ENCODE peak calls at places on chromosomes 2 and 18, in seven cellular contexts. G is naive thymus-derived CD4-positive, alpha-beta T cell; J is EL; A is GM04504; M is NT2/D1; Z is left cardiac atrium; R is T-helper 22 cell. U is an unnamed sample.

GRCh38 chr2:218755567-218756404 is 26.2 kb upstream of the CYP27A1 start:
- DNase-seq in G (no peak), J (no peak), A (no peak), M (no peak), Z (no peak), R (no peak), U (no peak)

GRCh38 chr18:47953471-47953931 is 23.0 kb upstream of the SMAD2 start:
- DNase-seq in G (peak), J (peak), A (peak), M (no peak), Z (peak), R (no peak), U (no peak)

GRCh38 chr2:234970467-234970866 is 18.6 kb downstream of the SH3BP4 start:
- DNase-seq in G (no peak), J (peak), A (no peak), M (no peak), Z (no peak), R (no peak), U (no peak)

GRCh38 chr2:150601280-150602038 is 114.0 kb upstream of the RND3 start:
- DNase-seq in G (no peak), J (peak), A (peak), M (no peak), Z (no peak), R (no peak), U (peak)

GRCh38 chr2:127531133-127531709 is 4.3 kb upstream of the MYO7B start:
- DNase-seq in G (no peak), J (peak), A (no peak), M (no peak), Z (no peak), R (no peak), U (no peak)

GRCh38 chr2:11583840-11584529 is 50.1 kb downstream of the GREB1 start:
- DNase-seq in G (peak), J (peak), A (peak), M (peak), Z (peak), R (peak), U (peak)

GRCh38 chr2:47344890-47345583 is 57.9 kb upstream of the MSH2 start:
- DNase-seq in G (no peak), J (peak), A (no peak), M (peak), Z (peak), R (no peak), U (peak)

GRCh38 chr2:9518163-9518562 is 37.5 kb downstream of the ADAM17 start:
- DNase-seq in G (no peak), J (no peak), A (no peak), M (no peak), Z (no peak), R (no peak), U (no peak)

GRCh38 chr2:116879646-116880045 is 934.8 kb upstream of the DDX18 start:
- DNase-seq in G (no peak), J (no peak), A (no peak), M (no peak), Z (no peak), R (no peak), U (no peak)

GRCh38 chr18:11982981-11983380 is 1.7 kb downstream of the IMPA2 start:
- DNase-seq in G (no peak), J (no peak), A (no peak), M (no peak), Z (no peak), R (no peak), U (no peak)

GRCh38 chr2:197453914-197454398 is 604 bp downstream of the COQ10B start:
- DNase-seq in G (no peak), J (no peak), A (peak), M (no peak), Z (no peak), R (no peak), U (no peak)

GRCh38 chr2:217394510-217395351 is 534.9 kb upstream of the TNP1 start:
- DNase-seq in G (no peak), J (peak), A (no peak), M (no peak), Z (no peak), R (no peak), U (no peak)

GRCh38 chr2:207531024-207531411 is 1.3 kb downstream of the CREB1 start:
- DNase-seq in G (no peak), J (peak), A (no peak), M (no peak), Z (no peak), R (no peak), U (no peak)

GRCh38 chr2:227033471-227034148 is 130.4 kb downstream of the COL4A4 start:
- DNase-seq in G (no peak), J (peak), A (peak), M (peak), Z (peak), R (no peak), U (peak)

GRCh38 chr2:84971799-84972790 is 1.1 kb downstream of the KCMF1 start:
- DNase-seq in G (peak), J (peak), A (no peak), M (no peak), Z (peak), R (peak), U (no peak)

GRCh38 chr2:67209107-67209506 is 188.0 kb upstream of the ETAA1 start:
- DNase-seq in G (no peak), J (no peak), A (no peak), M (no peak), Z (no peak), R (no peak), U (peak)

GRCh38 chr2:27844821-27845255 is 45.3 kb downstream of the RBKS start:
- DNase-seq in G (no peak), J (no peak), A (no peak), M (no peak), Z (no peak), R (no peak), U (no peak)

GRCh38 chr2:24543252-24543651 is 52.2 kb downstream of the NCOA1 start:
- DNase-seq in G (no peak), J (no peak), A (no peak), M (peak), Z (no peak), R (no peak), U (no peak)

GRCh38 chr18:54742120-54742519 is 86.2 kb upstream of the RAB27B start:
- DNase-seq in G (no peak), J (no peak), A (no peak), M (no peak), Z (no peak), R (no peak), U (no peak)

U was measured in brain microvascular endothelial cell.